ENCODE peak calls at places on chromosomes 1 and 21, in four cellular contexts. X is heart right ventricle; L is stimulated activated CD8-positive, alpha-beta memory T cell treated with anti-CD3 and anti-CD28 coated beads, Interleukin-15, amount 100 ng/mL, for 4 hours; G is stimulated activated naive CD4-positive, alpha-beta T cell. Z is an unnamed sample.

GRCh38 chr1:200660719-200661118 is 9.0 kb downstream of the DDX59 start:
- DNase-seq in X (peak), L (no peak), G (no peak), Z (no peak)

GRCh38 chr1:1020415-1021009 is 592 bp downstream of the AGRN start:
- DNase-seq in X (no peak), L (no peak), G (peak), Z (no peak)

GRCh38 chr1:160767417-160768294 is 28.3 kb upstream of the LY9 start:
- DNase-seq in X (no peak), L (no peak), G (peak), Z (peak)

GRCh38 chr1:168819668-168820067 is 90.7 kb upstream of the DPT start:
- DNase-seq in X (no peak), L (no peak), G (no peak), Z (no peak)

GRCh38 chr1:30765610-30766434 is 8.2 kb upstream of the LAPTM5 start:
- DNase-seq in X (no peak), L (no peak), G (peak), Z (no peak)

GRCh38 chr1:62144238-62144831 is 50.3 kb upstream of the L1TD1 start:
- DNase-seq in X (no peak), L (no peak), G (peak), Z (no peak)

GRCh38 chr1:14603641-14604040 is 5.2 kb downstream of the KAZN start:
- DNase-seq in X (no peak), L (no peak), G (no peak), Z (no peak)

GRCh38 chr21:45612096-45613019 is 31.2 kb upstream of the PCBP3 start:
- DNase-seq in X (no peak), L (no peak), G (no peak), Z (no peak)

GRCh38 chr1:164735315-164736052 is 176.5 kb downstream of the PBX1 start:
- DNase-seq in X (no peak), L (no peak), G (no peak), Z (no peak)

Z was measured in central memory CD4-positive, alpha-beta T cell.